ENCODE peak calls at places on chromosome 17, in six cellular contexts. N is dorsolateral prefrontal cortex; M is K562; D is HFF-Myc; Z is effector memory CD4-positive, alpha-beta T cell; J is heart right ventricle. Y is an unnamed sample.

GRCh38 chr17:76968707-76969597 is 100.7 kb downstream of the MGAT5B start:
- DNase-seq in N (no peak), M (peak), J (no peak), Z (peak), D (no peak), Y (peak)

GRCh38 chr17:27631409-27631755 is 394 bp downstream of the LGALS9 start:
- DNase-seq in Z (no peak), D (no peak), M (no peak), N (no peak), J (no peak), Y (no peak)

GRCh38 chr17:72244942-72245341 is 124.1 kb downstream of the SOX9 start:
- DNase-seq in M (no peak), J (no peak), N (no peak), Z (no peak), D (no peak), Y (no peak)

GRCh38 chr17:34117332-34117731 is 137.8 kb upstream of the CCL2 start:
- DNase-seq in J (no peak), D (no peak), M (no peak), Z (no peak), N (no peak), Y (no peak)

GRCh38 chr17:47205419-47205963 is 3.7 kb upstream of the MYL4 start:
- DNase-seq in Z (peak), M (no peak), J (peak), D (no peak), N (no peak), Y (peak)

GRCh38 chr17:72392056-72393010 is 271.5 kb downstream of the SOX9 start:
- DNase-seq in J (no peak), N (no peak), Z (no peak), M (no peak), D (no peak), Y (no peak)

GRCh38 chr17:73585583-73585982 is 58.7 kb downstream of the SDK2 start:
- DNase-seq in J (no peak), M (no peak), Z (no peak), D (no peak), N (no peak), Y (no peak)

GRCh38 chr17:2192367-2193028 is 111.1 kb downstream of the SMG6 start:
- DNase-seq in J (no peak), D (peak), M (peak), Z (no peak), N (no peak), Y (peak)

GRCh38 chr17:8004899-8005298 is 2.5 kb downstream of the GUCY2D start:
- DNase-seq in N (no peak), M (no peak), Z (no peak), D (no peak), J (no peak), Y (no peak)

GRCh38 chr17:9801505-9801904 is 10.1 kb upstream of the DHRS7C start:
- DNase-seq in J (no peak), D (no peak), M (no peak), N (no peak), Z (no peak), Y (no peak)

GRCh38 chr17:17151962-17152361 is 54.2 kb downstream of the PLD6 start:
- DNase-seq in D (peak), J (peak), Z (no peak), M (no peak), N (peak), Y (peak)

DNA sequence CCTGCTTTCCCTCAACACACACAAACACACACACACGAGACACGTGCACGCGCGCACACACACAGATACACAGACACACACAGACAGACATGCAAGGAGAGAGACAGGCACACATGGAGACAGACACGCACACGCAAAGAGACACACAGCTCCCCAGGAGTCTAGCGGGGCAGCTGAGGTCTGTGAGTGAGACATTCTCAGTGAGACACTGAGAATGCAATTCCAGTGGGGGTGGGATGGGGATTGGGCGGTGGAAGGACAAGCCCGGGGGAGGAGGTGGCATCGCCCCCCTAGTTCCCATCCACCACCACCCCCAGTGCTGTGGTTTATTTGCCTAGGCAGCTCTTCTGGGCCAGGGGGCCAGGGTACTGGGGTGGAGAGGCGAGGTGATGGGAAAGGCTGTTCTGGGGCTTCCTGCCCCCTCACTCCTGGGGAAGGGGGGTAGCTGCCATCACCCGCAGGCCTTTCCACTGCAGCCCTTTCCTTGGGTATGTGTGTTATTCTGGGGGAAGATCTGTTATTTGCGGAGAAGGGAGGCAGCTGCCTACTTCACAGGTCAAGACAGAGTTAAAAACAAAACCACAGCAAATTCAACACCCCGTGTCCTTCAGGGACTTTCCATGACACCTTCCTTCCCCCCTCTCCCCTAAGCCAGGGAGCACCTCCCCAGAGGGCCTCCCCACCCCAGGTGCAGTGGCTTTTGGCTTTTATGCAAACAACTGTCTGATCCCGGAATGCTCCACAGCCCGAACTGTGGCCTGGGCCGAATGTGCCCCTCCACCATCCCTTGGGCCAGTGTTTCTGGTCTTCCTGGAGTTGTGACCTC is 18.0 kb downstream of the GRB7 start:
- DNase-seq in N (no peak), J (no peak), D (no peak), M (no peak), Z (peak), Y (no peak)
- H3K4me3 ChIP-seq in N (no peak), J (no peak), D (no peak), M (no peak), Z (peak), Y (no peak)

GRCh38 chr17:55723488-55723848 is 804 bp upstream of the TMEM100 start:
- DNase-seq in Z (no peak), M (no peak), J (no peak), N (no peak), D (no peak), Y (no peak)
- H3K4me3 ChIP-seq in Z (no peak), M (no peak), J (peak), N (peak), D (no peak), Y (no peak)

GRCh38 chr17:40480501-40481003 is 20.9 kb downstream of the TNS4 start:
- DNase-seq in J (peak), D (no peak), N (no peak), Z (peak), M (no peak), Y (no peak)

GRCh38 chr17:40483679-40484078 is 17.7 kb downstream of the TNS4 start:
- DNase-seq in N (no peak), D (no peak), M (no peak), Z (no peak), J (no peak), Y (no peak)

GRCh38 chr17:40479754-40480480 is 21.5 kb downstream of the TNS4 start:
- DNase-seq in D (no peak), J (no peak), N (no peak), M (no peak), Z (no peak), Y (no peak)

GRCh38 chr17:40482722-40483121 is 18.7 kb downstream of the TNS4 start:
- DNase-seq in D (no peak), M (peak), N (no peak), Z (no peak), J (no peak), Y (no peak)

DNA sequence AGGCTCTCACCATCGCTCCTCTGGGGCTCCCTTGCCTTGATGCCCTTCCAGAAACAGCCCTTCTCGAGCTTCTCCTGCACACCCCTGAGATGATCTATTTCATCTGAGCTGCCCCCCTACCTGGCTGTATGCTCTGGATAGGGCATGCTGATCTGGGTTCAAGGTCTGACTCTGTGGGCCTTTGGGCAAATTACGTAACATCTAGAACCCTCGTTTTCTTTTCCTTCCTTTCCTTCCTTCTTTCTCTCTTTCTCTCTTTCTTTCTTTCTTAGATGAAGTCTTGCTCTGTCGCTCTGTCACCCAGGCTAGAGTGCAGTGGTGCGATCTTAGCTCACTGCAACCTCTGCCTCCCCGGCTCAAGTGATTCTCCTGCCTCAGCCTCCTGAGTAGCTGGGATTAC is 20.3 kb downstream of the TNS4 start:
- DNase-seq in J (no peak), D (no peak), M (no peak), N (no peak), Z (no peak), Y (no peak)
- H3K4me3 ChIP-seq in J (no peak), D (no peak), M (no peak), N (no peak), Z (no peak), Y (no peak)

GRCh38 chr17:45838751-45839150 is 5.9 kb upstream of the SPPL2C start:
- DNase-seq in M (no peak), N (no peak), J (no peak), D (no peak), Z (no peak), Y (no peak)
- H3K4me3 ChIP-seq in M (no peak), N (no peak), J (no peak), D (no peak), Z (no peak), Y (no peak)

DNA sequence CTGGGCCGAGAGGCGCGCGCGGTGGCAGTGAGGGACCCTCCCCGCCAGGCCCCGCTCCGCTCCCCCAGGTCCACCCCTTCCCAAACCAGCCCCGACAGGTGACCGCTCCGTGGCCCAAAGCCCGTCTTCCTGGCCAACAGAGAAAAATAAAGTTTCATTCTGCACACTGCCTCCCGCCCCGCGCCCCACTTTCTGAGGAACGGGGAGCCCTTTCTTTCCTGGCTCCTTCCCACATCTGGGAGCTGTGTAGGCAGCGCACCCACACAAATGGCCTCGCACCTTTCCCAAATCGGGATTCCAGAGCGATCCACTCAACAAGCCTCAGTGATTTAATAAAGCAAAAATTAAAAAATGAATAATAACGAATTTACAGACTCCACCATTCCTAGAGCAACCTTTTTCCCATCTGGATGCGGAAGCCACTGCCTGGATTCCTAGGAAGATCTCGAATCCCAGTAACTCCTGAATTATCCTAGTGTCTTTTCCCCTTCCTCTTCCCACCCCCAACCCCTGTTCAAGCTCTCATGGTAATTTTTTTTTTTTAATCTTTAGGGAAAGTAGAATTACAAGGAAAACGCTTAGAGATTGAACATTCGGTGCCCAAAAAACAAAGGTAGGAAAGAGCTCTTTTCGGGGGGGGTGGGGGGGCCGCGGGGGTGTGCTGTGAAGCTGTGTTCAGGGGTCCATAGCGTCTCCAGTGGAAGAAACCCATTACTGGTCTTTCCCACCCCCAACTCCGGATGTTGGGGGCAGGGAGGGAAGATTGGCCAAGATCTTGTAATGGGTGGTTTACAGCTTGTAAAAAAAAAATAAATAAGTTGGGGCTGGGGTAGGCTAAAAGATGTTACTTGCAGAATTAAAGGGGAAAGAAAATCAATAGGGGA is 1.6 kb downstream of the IGF2BP1 start:
- DNase-seq in N (no peak), J (no peak), Z (no peak), M (peak), D (no peak), Y (no peak)
- H3K4me3 ChIP-seq in N (no peak), J (no peak), Z (peak), M (peak), D (peak), Y (peak)

Y was measured in astrocyte of the cerebellum.